ENCODE peak calls at places on chromosomes 2 and 18, in six cellular contexts. R is epithelial cell of prostate; H is Daoy; N is effector CD4-positive, alpha-beta T cell; U is GOT3; I is D341Med. W is an unnamed sample.
A peak's percentile ranks its signal among the peaks of the same experiment; 100 is the strongest.

GRCh38 chr18:2857491-2858063 is 10.8 kb downstream of the EMILIN2 start:
- DNase-seq in R (no peak), N (no peak), I (no peak), U (no peak), H (no peak), W (no peak)

GRCh38 chr2:12555012-12555645 is 161.6 kb upstream of the TRIB2 start:
- DNase-seq in U (no peak), H (peak; percentile 41), N (no peak), R (no peak), I (no peak), W (peak; percentile 23)

GRCh38 chr2:176614930-176615329 is 345.7 kb downstream of the MTX2 start:
- DNase-seq in I (no peak), N (no peak), U (no peak), H (no peak), R (no peak), W (no peak)

GRCh38 chr2:203809084-203809521 is 58.5 kb upstream of the CTLA4 start:
- DNase-seq in R (no peak), H (peak; percentile 54), N (no peak), U (no peak), I (no peak), W (no peak)

GRCh38 chr18:13597068-13597467 is 129.3 kb downstream of the FAM210A start:
- DNase-seq in I (no peak), H (no peak), U (no peak), N (no peak), R (no peak), W (no peak)

GRCh38 chr18:49241852-49242251 is 218.6 kb downstream of the DYM start:
- DNase-seq in R (no peak), U (no peak), H (peak; percentile 45), N (no peak), I (no peak), W (no peak)

GRCh38 chr2:69113627-69114026 is 100.6 kb downstream of the ANTXR1 start:
- DNase-seq in N (no peak), R (no peak), H (no peak), U (no peak), I (no peak), W (no peak)

GRCh38 chr18:37258819-37259218 is 306.8 kb downstream of the CELF4 start:
- DNase-seq in U (no peak), R (no peak), N (no peak), I (no peak), H (no peak), W (no peak)

GRCh38 chr2:218398437-218399390 is 954 bp upstream of the CTDSP1 start:
- DNase-seq in I (peak; percentile 32), H (peak; percentile 71), U (no peak), N (peak; percentile 51), R (peak; percentile 41), W (peak; percentile 81)

GRCh38 chr18:13579874-13580273 is 146.5 kb downstream of the FAM210A start:
- DNase-seq in N (no peak), H (no peak), R (no peak), I (no peak), U (no peak), W (no peak)

GRCh38 chr2:11310212-11310611 is 34.2 kb downstream of the ROCK2 start:
- DNase-seq in I (no peak), U (no peak), N (no peak), H (no peak), R (no peak), W (no peak)

GRCh38 chr2:69926849-69927515 is 12.1 kb downstream of the MXD1 start:
- DNase-seq in U (no peak), N (no peak), H (no peak), I (no peak), R (no peak), W (no peak)

GRCh38 chr2:108877506-108877905 is 90.9 kb downstream of the CCDC138 start:
- DNase-seq in H (no peak), R (no peak), I (no peak), N (no peak), U (no peak), W (no peak)

GRCh38 chr18:49893036-49893435 is 79.7 kb upstream of the ACAA2 start:
- DNase-seq in I (no peak), N (no peak), R (no peak), U (no peak), H (no peak), W (no peak)

GRCh38 chr2:26883971-26884370 is 36.0 kb downstream of the DPYSL5 start:
- DNase-seq in R (no peak), I (peak; percentile 64), H (no peak), U (no peak), N (no peak), W (no peak)

GRCh38 chr2:30826916-30827315 is 19.7 kb upstream of the CAPN13 start:
- DNase-seq in U (no peak), I (no peak), H (no peak), R (no peak), N (no peak), W (no peak)

GRCh38 chr2:74740395-74741075 is 86.5 kb downstream of the SEMA4F start:
- DNase-seq in I (peak; percentile 46), R (peak; percentile 95), H (peak; percentile 95), U (peak; percentile 67), N (no peak), W (no peak)

GRCh38 chr2:39994151-39994550 is 215.1 kb upstream of the THUMPD2 start:
- DNase-seq in R (peak; percentile 43), I (no peak), U (no peak), H (peak; percentile 36), N (no peak), W (no peak)

GRCh38 chr2:47008381-47009280 is 93.0 kb upstream of the MCFD2 start:
- DNase-seq in H (no peak), I (no peak), U (no peak), N (no peak), R (no peak), W (peak; percentile 40)

GRCh38 chr2:165629776-165630175 is 160.3 kb downstream of the CSRNP3 start:
- DNase-seq in H (no peak), I (no peak), U (no peak), R (no peak), N (no peak), W (no peak)

GRCh38 chr2:145599761-145600160 is 1079.8 kb upstream of the ZEB2 start:
- DNase-seq in H (no peak), I (no peak), U (no peak), N (no peak), R (no peak), W (no peak)

GRCh38 chr2:234109321-234109720 is 58.8 kb downstream of the SPP2 start:
- DNase-seq in U (no peak), I (no peak), R (no peak), H (no peak), N (no peak), W (no peak)

GRCh38 chr18:36812686-36813085 is 16.1 kb downstream of the TPGS2 start:
- DNase-seq in I (no peak), H (no peak), U (no peak), R (no peak), N (no peak), W (no peak)

GRCh38 chr2:241187101-241187690 is 1.3 kb upstream of the ANO7 start:
- DNase-seq in N (no peak), U (no peak), I (peak; percentile 14), H (no peak), R (no peak), W (no peak)

GRCh38 chr2:201807452-201807980 is 1.2 kb downstream of the CDK15 start:
- DNase-seq in I (peak; percentile 30), N (no peak), H (peak; percentile 59), R (no peak), U (peak; percentile 18), W (no peak)

GRCh38 chr18:45951021-45951714 is 16.0 kb downstream of the EPG5 start:
- DNase-seq in N (no peak), R (peak; percentile 44), U (peak; percentile 33), I (no peak), H (peak; percentile 86), W (no peak)

GRCh38 chr18:68520406-68521075 is 194.4 kb downstream of the TMX3 start:
- DNase-seq in U (no peak), H (no peak), R (peak; percentile 5), I (no peak), N (no peak), W (no peak)

GRCh38 chr18:26461405-26461804 is 86.9 kb downstream of the KCTD1 start:
- DNase-seq in H (no peak), U (no peak), I (no peak), R (no peak), N (no peak), W (no peak)

GRCh38 chr2:122451040-122451439 is 695.6 kb downstream of the TSN start:
- DNase-seq in R (no peak), H (peak; percentile 12), U (no peak), I (peak; percentile 45), N (no peak), W (no peak)

GRCh38 chr18:47585136-47585535 is 333.7 kb upstream of the SKOR2 start:
- DNase-seq in U (no peak), N (no peak), R (no peak), I (no peak), H (no peak), W (no peak)

GRCh38 chr2:142076319-142076718 is 54.5 kb downstream of the LRP1B start:
- DNase-seq in I (no peak), U (no peak), H (no peak), R (no peak), N (no peak), W (no peak)

GRCh38 chr2:238907717-238908173 is 59.9 kb downstream of the TWIST2 start:
- DNase-seq in H (no peak), I (no peak), U (no peak), N (no peak), R (no peak), W (no peak)

GRCh38 chr18:41532344-41533086 is 422.5 kb upstream of the PIK3C3 start:
- DNase-seq in R (no peak), H (no peak), U (no peak), N (no peak), I (peak; percentile 41), W (no peak)

GRCh38 chr2:223784221-223784772 is 53.1 kb downstream of the AP1S3 start:
- DNase-seq in N (no peak), I (no peak), H (no peak), R (no peak), U (no peak), W (no peak)

W was measured in frontal cortex.